ENCODE peak calls at places on chromosomes 11 and 22, in four cellular contexts. C is BJ, P is PC-3, Z is IMR-90. T is an unnamed sample. For H3K27me3, the result is how much of the 10 kb centered on the place peaks cover.

GRCh38 chr22:30015846-30016245 is 64.4 kb upstream of the HORMAD2 start:
- DNase-seq in P (peak), Z (peak), C (peak), T (no peak)

GRCh38 chr22:38967451-38968450 is 10.3 kb downstream of the APOBEC3A start:
- DNase-seq in P (no peak), Z (no peak), C (no peak), T (no peak)

GRCh38 chr22:49971232-49972162 is 10.9 kb downstream of the PIM3 start:
- DNase-seq in P (peak), C (no peak), Z (no peak), T (no peak)

GRCh38 chr11:41947392-41947791 is 487.9 kb upstream of the LRRC4C start:
- DNase-seq in P (no peak), C (no peak), Z (no peak), T (no peak)

GRCh38 chr11:62889484-62890437 is 9.1 kb downstream of the SLC3A2 start:
- DNase-seq in P (peak), Z (peak), C (no peak), T (no peak)

GRCh38 chr11:73883856-73884255 is 7.1 kb downstream of the PAAF1 start:
- DNase-seq in Z (no peak), C (no peak), P (no peak), T (no peak)

GRCh38 chr11:10514210-10514609 is 26.8 kb downstream of the RNF141 start:
- DNase-seq in P (peak), C (no peak), Z (peak), T (peak)

GRCh38 chr11:14904745-14905103 is 12.7 kb upstream of the CYP2R1 start:
- DNase-seq in P (no peak), Z (peak), C (no peak), T (no peak)

GRCh38 chr11:106875013-106875412 is 143.3 kb downstream of the GUCY1A2 start:
- DNase-seq in P (peak), Z (no peak), C (no peak), T (peak)

GRCh38 chr11:20087118-20087521 is 73.2 kb downstream of the DBX1 start:
- DNase-seq in C (peak), Z (peak), P (no peak), T (no peak)

GRCh38 chr22:49664371-49664881 is 163.2 kb downstream of the BRD1 start:
- DNase-seq in C (no peak), Z (no peak), P (no peak), T (no peak)

GRCh38 chr22:39283312-39284141 is 35.9 kb downstream of the RPL3 start:
- DNase-seq in C (no peak), P (no peak), Z (peak), T (no peak)

GRCh38 chr11:59197990-59198389 is 14.7 kb downstream of the MPEG1 start:
- DNase-seq in P (no peak), C (no peak), Z (peak), T (peak)

GRCh38 chr11:73334244-73335203 is 26.4 kb downstream of the ARHGEF17 start:
- DNase-seq in Z (peak), C (no peak), P (peak), T (peak)

GRCh38 chr11:34308821-34309585 is 48.8 kb downstream of the ABTB2 start:
- DNase-seq in Z (no peak), P (no peak), C (no peak), T (no peak)

GRCh38 chr11:134609361-134610115 is 197.5 kb upstream of the B3GAT1 start:
- DNase-seq in P (no peak), C (no peak), Z (no peak), T (no peak)

GRCh38 chr11:115244314-115244713 is 259.9 kb downstream of the CADM1 start:
- DNase-seq in P (no peak), Z (no peak), C (no peak), T (no peak)

GRCh38 chr11:133064152-133064877 is 468.0 kb downstream of the OPCML start:
- DNase-seq in P (no peak), C (no peak), Z (peak), T (no peak)

GRCh38 chr11:65316311-65316978 is 1.8 kb downstream of the CDC42EP2 start:
- DNase-seq in C (peak), P (peak), Z (peak), T (peak)

GRCh38 chr11:15720460-15720859 is 605.7 kb downstream of the INSC start:
- DNase-seq in C (no peak), P (no peak), Z (peak), T (no peak)

GRCh38 chr11:65180877-65181568 is 705 bp upstream of the CAPN1 start:
- DNase-seq in P (peak), C (no peak), Z (peak), T (peak)

GRCh38 chr11:123362941-123363340 is 67.1 kb upstream of the GRAMD1B start:
- DNase-seq in C (no peak), P (no peak), Z (no peak), T (no peak)

GRCh38 chr11:123033895-123034294 is 28.0 kb downstream of the HSPA8 start:
- DNase-seq in Z (no peak), C (no peak), P (no peak), T (no peak)

GRCh38 chr22:19178659-19179471 is at the start of gene SLC25A1:
- DNase-seq in P (peak), Z (peak), C (no peak), T (peak)

GRCh38 chr11:46351606-46352005 is 4.3 kb downstream of the DGKZ start:
- DNase-seq in P (no peak), C (no peak), Z (no peak), T (no peak)

GRCh38 chr11:95596011-95596489 is 193.5 kb downstream of the FAM76B start:
- DNase-seq in P (no peak), C (no peak), Z (peak), T (peak)

GRCh38 chr11:61961570-61962212 is 5.7 kb downstream of the FTH1 start:
- DNase-seq in P (peak), Z (no peak), C (no peak), T (no peak)

GRCh38 chr11:34065505-34066203 is 14.1 kb downstream of the CAPRIN1 start:
- DNase-seq in P (no peak), C (no peak), Z (peak), T (no peak)

GRCh38 chr11:67505605-67506396 is 638 bp upstream of the PITPNM1 start:
- DNase-seq in P (peak), C (peak), Z (peak), T (peak)

GRCh38 chr11:34558673-34559072 is 45.1 kb upstream of the ELF5 start:
- DNase-seq in Z (no peak), P (no peak), C (no peak), T (peak)

GRCh38 chr11:55726715-55727324 is 46.4 kb upstream of the OR5D13 start:
- DNase-seq in P (peak), C (no peak), Z (no peak), T (no peak)

GRCh38 chr11:65078151-65078550 is 5.7 kb downstream of the CDCA5 start:
- DNase-seq in C (no peak), Z (peak), P (peak), T (peak)

GRCh38 chr11:126310229-126310991 is 6.5 kb downstream of the DCPS start:
- DNase-seq in P (peak), C (no peak), Z (peak), T (peak)
- H3K4me3 ChIP-seq in P (no peak), C (no peak), Z (no peak), T (no peak)

GRCh38 chr22:42430486-42431125 is 1.6 kb downstream of the NFAM1 start:
- DNase-seq in P (no peak), C (no peak), Z (no peak), T (no peak)
- H3K27me3 ChIP-seq in P (under half), C (under half), Z (half or more), T (under half)

GRCh38 chr22:45103756-45104155 is 60.0 kb upstream of the NUP50 start:
- DNase-seq in Z (no peak), C (no peak), P (no peak), T (no peak)

GRCh38 chr22:45104313-45104712 is 59.4 kb upstream of the NUP50 start:
- DNase-seq in P (no peak), C (no peak), Z (no peak), T (no peak)

GRCh38 chr22:45102896-45103420 is 60.8 kb upstream of the NUP50 start:
- DNase-seq in P (no peak), Z (no peak), C (no peak), T (no peak)

GRCh38 chr22:45099961-45100360 is 63.8 kb upstream of the NUP50 start:
- DNase-seq in C (no peak), P (no peak), Z (no peak), T (no peak)

DNA sequence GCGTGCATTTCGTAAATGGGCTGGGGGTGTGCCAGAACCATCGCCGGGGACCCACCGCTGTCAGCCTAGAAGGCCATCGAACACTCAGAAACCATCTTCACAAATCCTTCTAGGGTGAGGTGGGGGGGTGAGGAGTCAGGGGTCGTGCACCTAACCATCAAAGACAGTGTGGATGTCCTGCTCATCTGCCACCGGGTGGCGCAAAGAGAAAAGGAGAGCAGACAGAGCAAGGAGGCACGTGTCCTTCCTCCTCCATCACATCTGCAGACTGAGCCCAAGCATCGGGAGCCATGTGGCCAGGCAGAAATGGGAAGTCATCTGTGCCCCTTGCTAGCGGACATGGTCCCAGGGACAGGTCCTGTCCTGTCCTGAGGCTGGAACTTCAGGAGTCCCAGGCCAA is 61.9 kb upstream of the NUP50 start:
- DNase-seq in C (no peak), P (peak), Z (peak), T (peak)
- TF ChIP-seq CTCF in C (peak), P (peak), Z (peak), T (peak)

GRCh38 chr22:42959472-42960145 is 55.3 kb downstream of the PACSIN2 start:
- DNase-seq in C (no peak), P (no peak), Z (peak), T (peak)
- H3K4me3 ChIP-seq in C (no peak), P (no peak), Z (no peak), T (peak)

GRCh38 chr22:17120281-17120680 is 879 bp downstream of the TMEM121B start:
- DNase-seq in P (no peak), Z (peak), C (no peak), T (no peak)

GRCh38 chr22:17119481-17120202 is 1.5 kb downstream of the TMEM121B start:
- DNase-seq in Z (no peak), P (peak), C (no peak), T (no peak)

GRCh38 chr22:17121235-17122195 is at the start of gene TMEM121B:
- DNase-seq in Z (peak), P (no peak), C (no peak), T (no peak)

GRCh38 chr22:17118342-17118741 is 2.8 kb downstream of the TMEM121B start:
- DNase-seq in C (no peak), P (no peak), Z (no peak), T (no peak)

DNA sequence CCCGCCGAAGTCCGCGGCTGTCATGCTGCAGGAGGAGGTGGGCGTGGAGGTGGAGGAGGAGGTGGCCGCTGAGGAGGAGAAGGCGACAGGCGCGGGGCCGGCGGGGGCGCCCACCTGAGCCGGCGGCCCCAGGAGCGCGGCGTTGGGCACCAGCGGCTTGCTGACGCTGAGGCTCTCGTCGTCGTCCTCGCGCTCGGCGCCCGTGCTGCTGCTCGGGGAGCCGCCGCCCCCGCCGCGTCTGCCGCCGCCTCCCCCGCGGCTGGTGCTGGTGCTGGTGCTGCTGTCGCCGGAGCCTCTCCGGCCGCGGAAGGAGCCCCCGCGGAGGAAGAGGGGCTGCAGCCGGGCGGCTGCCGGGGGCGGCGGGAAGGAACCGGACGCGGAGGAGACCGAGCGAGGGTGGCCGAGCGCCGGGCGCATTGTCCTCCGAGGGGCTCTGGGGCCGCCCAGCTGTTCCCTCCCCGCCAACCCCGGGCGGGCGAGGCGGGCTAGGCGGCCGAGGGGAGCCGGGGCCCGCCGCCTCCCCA is 387 bp downstream of the TMEM121B start:
- DNase-seq in P (no peak), C (no peak), Z (no peak), T (no peak)
- H3K27me3 ChIP-seq in P (under half), C (under half), Z (under half), T (under half)

GRCh38 chr22:21640810-21641209 is 1.3 kb upstream of the SDF2L1 start:
- DNase-seq in Z (no peak), C (no peak), P (no peak), T (no peak)

GRCh38 chr22:21641417-21641794 is 696 bp upstream of the SDF2L1 start:
- DNase-seq in P (peak), Z (peak), C (no peak), T (peak)

GRCh38 chr22:21641795-21642583 is at the start of gene SDF2L1:
- DNase-seq in P (peak), Z (peak), C (peak), T (peak)

GRCh38 chr22:21642584-21643448 is 714 bp downstream of the SDF2L1 start:
- DNase-seq in Z (peak), C (no peak), P (peak), T (peak)

DNA sequence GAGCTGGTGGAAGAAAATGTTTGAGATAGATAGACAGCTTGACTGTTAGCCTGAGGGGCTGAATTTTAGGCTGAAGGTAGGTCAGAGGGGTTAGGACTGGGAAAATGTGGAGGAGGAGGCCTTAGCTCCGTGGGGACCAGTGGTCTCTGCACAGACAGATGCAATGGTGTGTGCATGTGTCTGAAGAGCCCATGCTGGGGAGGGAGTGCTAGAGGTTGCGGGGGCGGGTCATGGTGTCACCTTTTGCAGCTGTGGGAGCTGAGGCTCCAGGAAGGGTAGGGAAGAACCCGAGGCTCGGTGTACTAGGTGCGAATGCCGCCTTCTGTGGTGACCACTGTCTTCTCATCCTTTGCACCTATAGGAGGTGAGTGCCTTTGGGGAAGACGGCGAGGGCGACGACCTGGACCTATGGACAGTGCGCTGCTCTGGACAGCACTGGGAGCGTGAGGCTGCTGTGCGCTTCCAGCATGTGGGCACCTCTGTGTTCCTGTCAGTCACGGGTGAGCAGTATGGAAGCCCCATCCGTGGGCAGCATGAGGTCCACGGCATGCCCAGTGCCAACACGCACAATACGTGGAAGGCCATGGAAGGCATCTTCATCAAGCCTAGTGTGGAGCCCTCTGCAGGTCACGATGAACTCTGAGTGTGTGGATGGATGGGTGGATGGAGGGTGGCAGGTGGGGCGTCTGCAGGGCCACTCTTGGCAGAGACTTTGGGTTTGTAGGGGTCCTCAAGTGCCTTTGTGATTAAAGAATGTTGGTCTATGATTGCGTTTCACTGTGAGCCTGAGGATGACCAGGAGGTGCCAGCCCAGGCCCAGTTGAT is 1.6 kb downstream of the SDF2L1 start:
- DNase-seq in C (no peak), Z (no peak), P (no peak), T (no peak)
- TF ChIP-seq CTCF in C (peak), Z (no peak), P (peak), T (peak)

GRCh38 chr22:31627223-31627731 is 34.7 kb downstream of the PISD start:
- DNase-seq in Z (no peak), C (no peak), P (no peak), T (no peak)

GRCh38 chr22:31626427-31627150 is 35.4 kb downstream of the PISD start:
- DNase-seq in Z (no peak), P (no peak), C (no peak), T (no peak)

GRCh38 chr22:31623634-31624312 is 38.2 kb downstream of the PISD start:
- DNase-seq in Z (no peak), C (no peak), P (no peak), T (no peak)

GRCh38 chr22:31625661-31626426 is 36.2 kb downstream of the PISD start:
- DNase-seq in Z (peak), P (no peak), C (no peak), T (no peak)

GRCh38 chr22:31625257-31625640 is 36.8 kb downstream of the PISD start:
- DNase-seq in Z (no peak), C (no peak), P (no peak), T (no peak)
- H3K4me3 ChIP-seq in Z (no peak), C (no peak), P (no peak), T (no peak)

GRCh38 chr11:31823372-31824371 is 12.6 kb upstream of the PAX6 start:
- DNase-seq in Z (no peak), P (no peak), C (no peak), T (no peak)

GRCh38 chr11:31826530-31827438 is 15.7 kb upstream of the PAX6 start:
- DNase-seq in Z (no peak), P (no peak), C (no peak), T (no peak)

GRCh38 chr11:31827458-31828206 is 16.5 kb upstream of the PAX6 start:
- DNase-seq in Z (peak), C (no peak), P (no peak), T (no peak)

GRCh38 chr11:31824791-31825452 is 13.8 kb upstream of the PAX6 start:
- DNase-seq in P (no peak), C (no peak), Z (no peak), T (no peak)

GRCh38 chr11:31825453-31826391 is 14.6 kb upstream of the PAX6 start:
- DNase-seq in P (no peak), Z (no peak), C (no peak), T (no peak)
- H3K27me3 ChIP-seq in P (under half), Z (half or more), C (half or more), T (half or more)

DNA sequence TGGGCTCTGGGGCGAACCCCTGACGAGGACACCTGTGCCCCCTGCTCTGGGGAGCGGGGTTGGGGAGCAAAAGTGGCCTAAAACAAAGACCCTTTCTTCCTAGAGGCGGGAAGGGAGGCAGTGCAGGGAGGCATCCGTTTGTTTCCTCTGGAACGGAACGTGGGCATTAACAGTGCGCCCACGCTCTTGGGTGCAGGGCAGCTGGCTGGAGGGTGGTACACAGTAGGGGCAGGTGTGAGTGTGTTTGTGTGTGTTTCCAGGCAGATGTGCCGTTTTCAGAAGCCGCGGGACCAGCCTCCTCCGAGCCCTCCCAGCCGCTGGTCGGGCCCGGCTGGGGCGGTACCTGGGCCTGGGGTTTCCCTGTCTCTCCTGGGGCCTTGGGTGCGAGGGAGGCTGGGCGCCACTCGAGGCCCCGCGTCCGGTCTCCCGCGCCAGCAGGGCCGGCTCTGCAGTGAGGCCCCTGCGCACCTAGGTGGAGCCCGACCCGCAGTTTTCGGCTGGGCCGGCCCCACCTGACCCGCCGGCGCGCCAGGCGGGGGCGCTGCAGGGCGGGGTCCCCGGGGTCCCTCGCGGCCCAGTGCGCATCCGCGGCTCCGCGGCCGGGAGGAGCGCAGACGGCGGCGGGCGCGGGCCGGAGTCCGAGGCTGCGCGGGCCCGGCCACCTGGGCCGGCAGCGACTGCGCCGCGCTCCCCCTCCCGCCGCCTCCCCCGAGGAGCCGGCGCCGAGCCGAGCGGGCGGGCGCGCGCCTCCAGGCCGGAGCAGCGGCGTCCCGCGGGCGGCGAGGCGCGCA is 1252.7 kb downstream of the BRD1 start:
- DNase-seq in P (no peak), C (no peak), Z (no peak), T (no peak)
- TF ChIP-seq CTCF in P (no peak), C (peak), Z (peak), T (peak)